ENCODE peak calls at places on chromosomes 13 and 19, in five cellular contexts. T is upper lobe of left lung, U is GM12878, Y is HepG2, C is K562. G is an unnamed sample.
A peak's percentile ranks its signal among the peaks of the same experiment; 100 is the strongest.

GRCh38 chr13:36858285-36858684 is 39.3 kb downstream of the RFXAP start:
- ATAC-seq in T (peak; percentile 34), U (peak; percentile 91), Y (peak; percentile 95), C (peak; percentile 82), G (peak; percentile 64)

GRCh38 chr19:30745476-30745985 is 373.3 kb downstream of the ZNF536 start:
- ATAC-seq in T (no peak), U (no peak), Y (no peak), C (no peak), G (no peak)

GRCh38 chr13:79423801-79424642 is 18.0 kb upstream of the RBM26 start:
- ATAC-seq in T (peak; percentile 79), U (peak; percentile 85), Y (peak; percentile 56), C (peak; percentile 79), G (no peak)

GRCh38 chr13:43434185-43434584 is 352.6 kb downstream of the ENOX1 start:
- ATAC-seq in T (peak; percentile 44), U (no peak), Y (no peak), C (no peak), G (no peak)

GRCh38 chr19:4414144-4414799 is 11.8 kb downstream of the CHAF1A start:
- ATAC-seq in T (peak; percentile 34), U (no peak), Y (no peak), C (peak; percentile 46), G (no peak)

GRCh38 chr13:19057588-19058340 is 123.9 kb downstream of the TUBA3C start:
- ATAC-seq in T (no peak), U (no peak), Y (no peak), C (no peak), G (no peak)

GRCh38 chr13:77067519-77067918 is 40.6 kb upstream of the FBXL3 start:
- ATAC-seq in T (no peak), U (no peak), Y (no peak), C (no peak), G (no peak)

GRCh38 chr13:79194272-79194671 is 211.8 kb downstream of the RBM26 start:
- ATAC-seq in T (no peak), U (peak; percentile 93), Y (no peak), C (no peak), G (no peak)

GRCh38 chr19:38135150-38135998 is 88.6 kb downstream of the DPF1 start:
- ATAC-seq in T (no peak), U (no peak), Y (no peak), C (peak; percentile 8), G (no peak)

GRCh38 chr19:13972368-13973155 is 20.3 kb downstream of the DCAF15 start:
- ATAC-seq in T (no peak), U (no peak), Y (no peak), C (no peak), G (no peak)

GRCh38 chr19:6318772-6319171 is 14.6 kb downstream of the ACER1 start:
- ATAC-seq in T (no peak), U (no peak), Y (no peak), C (no peak), G (no peak)

GRCh38 chr13:88925954-88926353 is 1254.8 kb downstream of the SLITRK5 start:
- ATAC-seq in T (no peak), U (no peak), Y (no peak), C (no peak), G (no peak)

GRCh38 chr13:51416107-51416506 is 36.7 kb downstream of the INTS6 start:
- ATAC-seq in T (no peak), U (peak; percentile 23), Y (no peak), C (no peak), G (no peak)

GRCh38 chr13:112730157-112730671 is 40.4 kb downstream of the ATP11A start:
- ATAC-seq in T (no peak), U (no peak), Y (no peak), C (no peak), G (no peak)

GRCh38 chr13:46754812-46755211 is 42.1 kb downstream of the ESD start:
- ATAC-seq in T (no peak), U (no peak), Y (no peak), C (no peak), G (no peak)

GRCh38 chr19:52695996-52696395 is 38.8 kb downstream of the ZNF611 start:
- ATAC-seq in T (no peak), U (no peak), Y (no peak), C (no peak), G (no peak)

GRCh38 chr13:30619731-30620130 is 2.0 kb downstream of the USPL1 start:
- ATAC-seq in T (no peak), U (no peak), Y (no peak), C (no peak), G (no peak)

GRCh38 chr19:14459703-14460102 is 15.5 kb downstream of the PTGER1 start:
- ATAC-seq in T (no peak), U (no peak), Y (no peak), C (no peak), G (no peak)

GRCh38 chr19:6739390-6739883 is at the start of gene TRIP10:
- ATAC-seq in T (peak; percentile 60), U (peak; percentile 3), Y (no peak), C (peak; percentile 14), G (peak; percentile 6)

GRCh38 chr13:59743195-59743594 is 420.5 kb downstream of the DIAPH3 start:
- ATAC-seq in T (no peak), U (no peak), Y (no peak), C (peak; percentile 59), G (no peak)

GRCh38 chr19:10517760-10518443 is 655 bp upstream of the S1PR5 start:
- ATAC-seq in T (peak; percentile 50), U (no peak), Y (peak; percentile 28), C (peak; percentile 78), G (no peak)

GRCh38 chr13:100110269-100110668 is 21.4 kb downstream of the PCCA start:
- ATAC-seq in T (no peak), U (no peak), Y (no peak), C (no peak), G (no peak)

GRCh38 chr13:44866512-44866911 is 122.8 kb downstream of the NUFIP1 start:
- ATAC-seq in T (no peak), U (no peak), Y (no peak), C (no peak), G (no peak)

GRCh38 chr19:4375620-4376228 is 24.6 kb downstream of the SH3GL1 start:
- ATAC-seq in T (no peak), U (peak; percentile 78), Y (peak; percentile 52), C (peak; percentile 75), G (no peak)

GRCh38 chr13:25874907-25875306 is 176.9 kb downstream of the SHISA2 start:
- ATAC-seq in T (no peak), U (no peak), Y (no peak), C (no peak), G (no peak)

GRCh38 chr19:20840371-20840770 is 64.3 kb downstream of the ZNF66 start:
- ATAC-seq in T (no peak), U (no peak), Y (no peak), C (no peak), G (no peak)

GRCh38 chr19:46635920-46636761 is at the start of gene GNG8:
- ATAC-seq in T (no peak), U (no peak), Y (no peak), C (no peak), G (no peak)

GRCh38 chr19:14349426-14349825 is 31.8 kb upstream of the ADGRE5 start:
- ATAC-seq in T (no peak), U (peak; percentile 46), Y (no peak), C (no peak), G (no peak)

GRCh38 chr19:46733693-46734240 is 12.1 kb upstream of the FKRP start:
- ATAC-seq in T (peak; percentile 6), U (no peak), Y (no peak), C (no peak), G (no peak)

GRCh38 chr13:38763446-38764381 is 76.8 kb downstream of the FREM2 start:
- ATAC-seq in T (peak; percentile 69), U (peak; percentile 75), Y (peak; percentile 75), C (peak; percentile 83), G (no peak)

GRCh38 chr19:6610934-6611370 is 20.0 kb upstream of the CD70 start:
- ATAC-seq in T (peak; percentile 90), U (no peak), Y (no peak), C (no peak), G (peak; percentile 51)

GRCh38 chr19:46731584-46731983 is 14.3 kb upstream of the FKRP start:
- ATAC-seq in T (peak; percentile 38), U (peak; percentile 11), Y (no peak), C (peak; percentile 9), G (no peak)

GRCh38 chr19:55132453-55133129 is 15.2 kb upstream of the PPP1R12C start:
- ATAC-seq in T (no peak), U (no peak), Y (peak; percentile 91), C (no peak), G (no peak)

GRCh38 chr19:55137915-55138314 is 11.1 kb downstream of the TNNT1 start:
- ATAC-seq in T (no peak), U (no peak), Y (no peak), C (no peak), G (no peak)

GRCh38 chr19:55133639-55134444 is 15.2 kb downstream of the TNNT1 start:
- ATAC-seq in T (no peak), U (peak; percentile 84), Y (no peak), C (peak; percentile 19), G (no peak)

GRCh38 chr19:55134732-55135131 is 14.3 kb downstream of the TNNT1 start:
- ATAC-seq in T (no peak), U (no peak), Y (no peak), C (no peak), G (no peak)

GRCh38 chr19:55136399-55137102 is 12.5 kb downstream of the TNNT1 start:
- ATAC-seq in T (no peak), U (no peak), Y (no peak), C (no peak), G (no peak)
- TF ChIP-seq EP300 in T (no peak), U (no peak), Y (no peak), C (no peak), G (no peak)

DNA sequence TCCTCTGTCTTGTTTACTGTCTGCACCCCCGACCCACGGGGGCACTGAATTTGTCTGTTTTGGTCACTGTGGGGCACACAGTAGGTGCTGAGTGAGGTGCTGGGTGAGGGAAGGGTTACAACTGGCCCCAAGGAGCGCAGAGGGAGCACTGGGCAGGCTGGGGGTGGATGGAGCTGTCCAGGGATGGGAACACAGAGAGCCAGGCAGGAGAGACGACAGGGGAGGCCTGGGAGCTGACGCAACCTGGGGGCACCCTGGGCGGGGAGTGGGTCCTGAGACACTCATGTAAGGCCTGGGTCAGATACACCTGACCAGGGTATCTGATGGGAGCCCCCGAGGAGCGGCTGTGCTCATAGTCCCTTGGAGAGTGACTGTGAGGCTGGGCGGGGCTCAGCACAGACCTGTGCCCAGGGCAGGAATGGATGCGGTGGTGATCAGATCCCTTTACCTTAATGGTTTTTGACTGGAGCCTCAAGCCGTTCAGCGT is 24.8 kb downstream of the ELAVL1 start:
- ATAC-seq in T (no peak), U (no peak), Y (no peak), C (peak; percentile 22), G (no peak)
- H3K36me3 ChIP-seq in T (peaks cover 50% of the 10 kb centered on the region), U (peaks cover 26% of the 10 kb centered on the region), Y (peaks cover 45% of the 10 kb centered on the region), C (peaks cover 91% of the 10 kb centered on the region), G (no peaks in the 10 kb centered on the region)

DNA sequence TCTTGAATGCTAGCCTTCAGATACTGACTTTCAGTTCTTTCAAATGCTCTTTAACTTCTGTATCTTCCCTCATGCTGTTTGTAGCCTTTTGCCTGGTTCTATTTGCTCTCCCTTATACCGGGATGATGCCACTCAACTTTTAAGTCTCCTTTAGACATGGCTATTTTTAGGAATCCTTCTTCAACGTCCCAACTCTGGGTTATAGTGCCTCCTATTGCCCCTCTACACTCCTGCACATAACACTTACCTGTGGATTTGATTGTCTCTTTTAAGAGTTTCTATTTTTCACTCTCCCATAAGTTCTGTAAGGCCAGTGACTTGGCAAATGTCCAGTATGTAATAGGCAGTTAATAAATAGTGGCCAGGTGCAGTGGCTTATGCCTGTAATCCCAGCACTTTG is 343.0 kb downstream of the KLF5 start:
- ATAC-seq in T (no peak), U (no peak), Y (no peak), C (no peak), G (no peak)
- TF ChIP-seq CTCF in T (no peak), U (no peak), Y (no peak), C (no peak), G (no peak)

GRCh38 chr19:2950286-2951124 is 5.7 kb upstream of the ZNF77 start:
- ATAC-seq in T (peak; percentile 98), U (peak; percentile 99), Y (peak; percentile 95), C (peak; percentile 95), G (peak; percentile 99)
- TF ChIP-seq EP300 in T (peak; percentile 79), U (no peak), Y (no peak), C (no peak), G (no peak)

G was measured in gastroesophageal sphincter.